ENCODE peak calls at places on chromosomes 16 and 17, in five cellular contexts. One of them, this sample, is unnamed.

GRCh38 chr17:59963738-59964454 is 644 bp downstream of the RNFT1 start:
- DNase-seq in K562: peak
- DNase-seq in colonic mucosa: peak
- DNase-seq in neuronal stem cell: no peak
- DNase-seq in IMR-90: peak
- DNase-seq in this sample: peak

GRCh38 chr17:73703216-73703615 is 59.0 kb upstream of the SDK2 start:
- DNase-seq in K562: no peak
- DNase-seq in colonic mucosa: no peak
- DNase-seq in IMR-90: no peak
- DNase-seq in neuronal stem cell: no peak
- DNase-seq in this sample: no peak

GRCh38 chr17:73123606-73124320 is 31.3 kb upstream of the SLC39A11 start:
- DNase-seq in IMR-90: no peak
- DNase-seq in colonic mucosa: no peak
- DNase-seq in K562: no peak
- DNase-seq in neuronal stem cell: no peak
- DNase-seq in this sample: no peak

GRCh38 chr16:16120044-16120381 is 103.3 kb downstream of the ABCC6 start:
- DNase-seq in K562: no peak
- DNase-seq in IMR-90: no peak
- DNase-seq in colonic mucosa: peak
- DNase-seq in neuronal stem cell: no peak
- DNase-seq in this sample: no peak

GRCh38 chr17:61410555-61411089 is 11.0 kb downstream of the TBX2 start:
- DNase-seq in colonic mucosa: peak
- DNase-seq in neuronal stem cell: peak
- DNase-seq in K562: no peak
- DNase-seq in IMR-90: peak
- DNase-seq in this sample: peak

GRCh38 chr17:1904273-1905052 is 74.7 kb downstream of the RPA1 start:
- DNase-seq in K562: no peak
- DNase-seq in colonic mucosa: no peak
- DNase-seq in IMR-90: no peak
- DNase-seq in neuronal stem cell: no peak
- DNase-seq in this sample: no peak

GRCh38 chr17:78883090-78883532 is 19.9 kb downstream of the CEP295NL start:
- DNase-seq in IMR-90: peak
- DNase-seq in K562: peak
- DNase-seq in neuronal stem cell: no peak
- DNase-seq in colonic mucosa: peak
- DNase-seq in this sample: peak

GRCh38 chr17:2580156-2580555 is 13.3 kb upstream of the PAFAH1B1 start:
- DNase-seq in colonic mucosa: no peak
- DNase-seq in IMR-90: no peak
- DNase-seq in neuronal stem cell: no peak
- DNase-seq in K562: no peak
- DNase-seq in this sample: no peak

GRCh38 chr16:12171206-12171605 is 194.7 kb downstream of the SNX29 start:
- DNase-seq in K562: no peak
- DNase-seq in IMR-90: peak
- DNase-seq in neuronal stem cell: no peak
- DNase-seq in colonic mucosa: no peak
- DNase-seq in this sample: no peak

GRCh38 chr17:78344666-78345065 is 15.2 kb downstream of the SOCS3 start:
- DNase-seq in neuronal stem cell: no peak
- DNase-seq in colonic mucosa: no peak
- DNase-seq in IMR-90: no peak
- DNase-seq in K562: no peak
- DNase-seq in this sample: no peak

GRCh38 chr16:69340095-69340644 is 598 bp downstream of the NIP7 start:
- DNase-seq in IMR-90: peak
- DNase-seq in colonic mucosa: no peak
- DNase-seq in neuronal stem cell: no peak
- DNase-seq in K562: no peak
- DNase-seq in this sample: peak

GRCh38 chr16:3890091-3890490 is 9.6 kb upstream of the CREBBP start:
- DNase-seq in neuronal stem cell: no peak
- DNase-seq in IMR-90: no peak
- DNase-seq in colonic mucosa: no peak
- DNase-seq in K562: no peak
- DNase-seq in this sample: no peak

GRCh38 chr16:3879258-3879886 is 1.1 kb downstream of the CREBBP start:
- DNase-seq in IMR-90: no peak
- DNase-seq in colonic mucosa: peak
- DNase-seq in K562: peak
- DNase-seq in neuronal stem cell: no peak
- DNase-seq in this sample: peak

GRCh38 chr16:79887541-79888540 is 287.3 kb upstream of the MAF start:
- DNase-seq in colonic mucosa: no peak
- DNase-seq in K562: no peak
- DNase-seq in neuronal stem cell: no peak
- DNase-seq in IMR-90: no peak
- DNase-seq in this sample: no peak

DNA sequence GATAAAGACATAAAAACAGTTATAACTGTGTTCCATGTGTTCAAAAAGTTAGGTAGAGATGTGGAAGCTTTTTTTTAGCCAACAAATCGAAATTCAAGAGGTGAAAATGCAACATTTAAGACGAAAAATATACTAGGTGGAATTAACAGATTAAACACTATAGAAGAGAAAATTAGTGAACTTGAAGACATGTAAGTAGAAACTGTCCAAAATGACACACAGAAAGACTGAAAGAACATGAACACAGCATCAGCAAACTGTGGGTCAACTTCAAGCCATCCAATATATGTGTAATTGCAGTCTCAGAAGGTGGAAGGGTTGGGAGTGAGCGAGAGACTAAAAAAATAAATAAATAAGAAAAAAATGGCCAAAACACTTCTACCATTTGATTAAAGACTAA is 9.3 kb downstream of the FAM83G start:
- DNase-seq in neuronal stem cell: no peak
- DNase-seq in K562: no peak
- DNase-seq in IMR-90: no peak
- DNase-seq in colonic mucosa: no peak
- DNase-seq in this sample: no peak
- H3K4me3 ChIP-seq in neuronal stem cell: no peak
- H3K4me3 ChIP-seq in K562: no peak
- H3K4me3 ChIP-seq in IMR-90: no peak
- H3K4me3 ChIP-seq in colonic mucosa: no peak
- H3K4me3 ChIP-seq in this sample: no peak

DNA sequence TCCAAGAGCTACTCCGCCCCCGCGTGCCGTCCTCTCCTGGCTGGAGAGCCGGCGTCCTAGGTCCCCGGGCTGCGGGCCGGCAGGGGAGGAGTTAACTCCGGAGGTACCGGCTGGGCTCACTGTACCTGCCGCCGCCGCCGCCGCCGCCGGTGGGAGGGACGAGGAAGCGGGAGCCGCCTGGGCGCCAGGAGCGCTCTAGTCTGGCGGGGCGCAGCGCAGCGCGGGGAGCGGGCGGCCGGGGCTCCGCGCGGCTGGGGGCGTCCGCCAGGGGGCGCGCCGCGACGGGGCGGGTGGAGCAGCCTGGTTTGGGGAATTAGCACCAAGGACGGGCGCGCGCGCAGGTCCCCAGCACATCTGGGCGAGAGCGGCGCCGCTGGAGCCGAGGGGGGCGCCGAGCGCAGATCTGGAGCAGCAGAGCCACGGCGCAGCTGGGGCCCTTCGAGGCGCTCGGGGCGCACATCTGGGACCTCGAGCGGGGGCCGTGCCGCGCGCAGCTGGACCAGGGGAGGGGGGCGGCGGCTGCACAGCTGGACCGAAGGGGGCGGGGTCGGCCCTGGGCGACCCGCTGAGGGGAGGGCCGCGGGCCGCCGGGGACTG is at the start of gene NXPH3:
- DNase-seq in IMR-90: peak
- DNase-seq in neuronal stem cell: peak
- DNase-seq in K562: peak
- DNase-seq in colonic mucosa: peak
- DNase-seq in this sample: peak
- H3K9ac ChIP-seq in IMR-90: peak
- H3K9ac ChIP-seq in neuronal stem cell: peak
- H3K9ac ChIP-seq in K562: peak
- H3K9ac ChIP-seq in colonic mucosa: peak
- H3K9ac ChIP-seq in this sample: peak

GRCh38 chr17:35088911-35089845 is 25.7 kb upstream of the RFFL start:
- DNase-seq in K562: peak
- DNase-seq in IMR-90: peak
- DNase-seq in colonic mucosa: peak
- DNase-seq in neuronal stem cell: peak
- DNase-seq in this sample: peak
- H3K4me3 ChIP-seq in K562: peak
- H3K4me3 ChIP-seq in IMR-90: peak
- H3K4me3 ChIP-seq in colonic mucosa: peak
- H3K4me3 ChIP-seq in neuronal stem cell: peak
- H3K4me3 ChIP-seq in this sample: peak

GRCh38 chr17:4833941-4834501 is 881 bp downstream of the MINK1 start:
- DNase-seq in IMR-90: peak
- DNase-seq in neuronal stem cell: no peak
- DNase-seq in K562: no peak
- DNase-seq in colonic mucosa: peak
- DNase-seq in this sample: peak

GRCh38 chr17:4837471-4838305 is 4.5 kb downstream of the MINK1 start:
- DNase-seq in K562: no peak
- DNase-seq in IMR-90: no peak
- DNase-seq in neuronal stem cell: no peak
- DNase-seq in colonic mucosa: no peak
- DNase-seq in this sample: no peak

GRCh38 chr17:4834621-4835020 is 1.5 kb downstream of the MINK1 start:
- DNase-seq in neuronal stem cell: no peak
- DNase-seq in K562: no peak
- DNase-seq in colonic mucosa: peak
- DNase-seq in IMR-90: no peak
- DNase-seq in this sample: no peak

GRCh38 chr17:4838306-4838785 is 5.2 kb downstream of the MINK1 start:
- DNase-seq in colonic mucosa: no peak
- DNase-seq in IMR-90: no peak
- DNase-seq in neuronal stem cell: no peak
- DNase-seq in K562: no peak
- DNase-seq in this sample: no peak

GRCh38 chr17:4836221-4836620 is 3.1 kb downstream of the MINK1 start:
- DNase-seq in IMR-90: no peak
- DNase-seq in colonic mucosa: no peak
- DNase-seq in K562: no peak
- DNase-seq in neuronal stem cell: no peak
- DNase-seq in this sample: no peak
- H3K9ac ChIP-seq in IMR-90: no peak
- H3K9ac ChIP-seq in colonic mucosa: peak
- H3K9ac ChIP-seq in K562: peak
- H3K9ac ChIP-seq in neuronal stem cell: no peak
- H3K9ac ChIP-seq in this sample: no peak

DNA sequence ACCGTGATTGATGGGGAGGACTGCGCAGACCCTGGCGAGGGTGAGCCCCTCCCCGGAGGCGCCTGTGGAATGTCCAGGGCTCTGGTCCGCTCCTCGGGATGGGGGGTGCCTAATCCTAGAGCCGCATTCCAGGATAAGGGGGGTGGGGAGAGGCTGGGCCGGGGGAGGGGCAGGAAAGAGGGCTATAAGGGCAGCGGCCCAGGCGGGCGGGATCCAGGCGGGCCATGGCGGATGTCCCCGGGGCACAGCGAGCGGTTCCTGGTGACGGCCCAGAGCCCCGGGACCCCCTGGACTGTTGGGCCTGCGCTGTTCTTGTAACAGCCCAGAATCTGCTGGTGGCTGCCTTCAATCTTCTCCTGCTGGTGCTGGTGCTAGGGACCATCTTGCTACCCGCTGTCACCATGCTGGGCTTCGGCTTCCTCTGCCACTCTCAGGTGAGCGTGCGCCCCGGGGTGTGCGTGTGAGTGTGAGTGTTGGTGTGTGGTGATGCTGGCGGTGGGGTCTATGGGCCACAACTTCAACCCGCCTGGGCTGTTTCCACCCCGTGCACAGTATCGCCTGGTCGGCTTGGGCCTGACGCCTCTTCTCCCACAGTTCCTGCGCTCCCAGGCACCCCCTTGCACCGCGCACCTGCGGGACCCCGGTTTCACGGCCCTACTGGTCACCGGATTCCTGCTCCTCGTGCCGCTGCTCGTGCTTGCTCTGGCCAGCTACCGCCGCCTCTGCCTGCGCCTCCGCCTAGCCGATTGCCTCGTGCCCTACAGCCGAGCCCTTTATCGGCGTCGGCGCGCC is at the start of gene TMEM88:
- DNase-seq in IMR-90: no peak
- DNase-seq in colonic mucosa: peak
- DNase-seq in K562: no peak
- DNase-seq in neuronal stem cell: peak
- DNase-seq in this sample: no peak
- H3K4me3 ChIP-seq in IMR-90: no peak
- H3K4me3 ChIP-seq in colonic mucosa: peak
- H3K4me3 ChIP-seq in K562: peak
- H3K4me3 ChIP-seq in neuronal stem cell: peak
- H3K4me3 ChIP-seq in this sample: peak

GRCh38 chr17:43938838-43939182 is 3.5 kb downstream of the PPY start:
- DNase-seq in neuronal stem cell: no peak
- DNase-seq in IMR-90: no peak
- DNase-seq in K562: no peak
- DNase-seq in colonic mucosa: no peak
- DNase-seq in this sample: no peak
- H3K9ac ChIP-seq in neuronal stem cell: no peak
- H3K9ac ChIP-seq in IMR-90: no peak
- H3K9ac ChIP-seq in K562: no peak
- H3K9ac ChIP-seq in colonic mucosa: no peak
- H3K9ac ChIP-seq in this sample: no peak

GRCh38 chr17:21374455-21375161 is 1.5 kb upstream of the KCNJ12 start:
- DNase-seq in colonic mucosa: no peak
- DNase-seq in neuronal stem cell: no peak
- DNase-seq in K562: no peak
- DNase-seq in IMR-90: no peak
- DNase-seq in this sample: no peak
- H3K4me3 ChIP-seq in colonic mucosa: no peak
- H3K4me3 ChIP-seq in neuronal stem cell: no peak
- H3K4me3 ChIP-seq in K562: no peak
- H3K4me3 ChIP-seq in IMR-90: no peak
- H3K4me3 ChIP-seq in this sample: no peak

DNA sequence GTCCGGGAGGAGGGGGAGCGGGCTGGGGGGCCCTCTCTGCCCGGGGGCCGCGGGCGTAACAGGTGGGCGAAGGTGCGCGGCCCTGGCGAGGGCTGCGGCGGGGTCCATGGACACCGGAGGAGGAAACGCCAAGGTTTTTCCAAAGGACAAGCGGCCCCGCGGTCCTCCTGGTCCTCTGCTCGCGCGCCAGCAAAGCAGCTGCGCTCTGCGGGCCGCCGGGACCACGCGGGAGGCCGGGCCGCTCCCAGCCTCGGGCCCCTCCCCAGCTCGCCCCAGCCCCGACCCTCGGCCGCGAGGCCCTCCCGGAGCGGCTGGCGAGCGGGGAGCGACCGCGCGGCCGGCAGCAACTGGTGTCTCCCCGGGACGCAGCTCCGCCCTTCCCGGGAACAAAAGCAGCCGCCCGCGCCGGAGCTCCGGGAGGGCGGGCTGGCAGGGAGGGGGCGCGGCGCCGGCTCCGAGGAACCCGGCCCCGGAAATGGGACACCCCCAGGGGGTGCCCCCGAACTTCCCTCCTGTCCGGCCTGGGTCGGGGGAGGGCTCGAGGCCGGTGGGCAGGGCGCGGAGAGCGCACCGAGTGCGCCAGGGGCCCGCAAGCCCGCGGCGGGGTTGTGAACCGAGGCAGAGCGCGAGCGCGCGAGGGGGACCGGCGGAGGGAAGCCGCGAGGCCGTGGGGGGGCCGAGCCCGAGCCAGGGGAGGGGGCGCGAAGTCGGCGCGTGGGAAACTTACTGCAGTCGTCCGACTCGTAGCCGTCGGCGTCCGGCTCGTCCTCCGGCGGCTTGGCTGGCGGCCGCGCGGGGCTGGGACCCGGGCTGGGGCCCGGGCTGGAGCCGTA is 854 bp downstream of the DOC2B start:
- DNase-seq in neuronal stem cell: peak
- DNase-seq in K562: no peak
- DNase-seq in colonic mucosa: no peak
- DNase-seq in IMR-90: no peak
- DNase-seq in this sample: peak
- H3K9ac ChIP-seq in neuronal stem cell: peak
- H3K9ac ChIP-seq in K562: no peak
- H3K9ac ChIP-seq in colonic mucosa: no peak
- H3K9ac ChIP-seq in IMR-90: no peak
- H3K9ac ChIP-seq in this sample: no peak

This sample was measured in adipocyte.